ENCODE peak calls at places on chromosome 21, in nine cellular contexts. One of them, this sample, is unnamed.

GRCh38 chr21:40668535-40669275 is 178.3 kb downstream of the DSCAM start:
- DNase-seq in heart left ventricle: no peak
- DNase-seq in mucosa of descending colon: no peak
- DNase-seq in AG04450: no peak
- DNase-seq in LNCaP clone FGC: no peak
- DNase-seq in foreskin fibroblast: no peak
- DNase-seq in psoas muscle: no peak
- DNase-seq in brain microvascular endothelial cell: no peak
- DNase-seq in upper lobe of right lung: no peak
- DNase-seq in this sample: no peak

GRCh38 chr21:29538115-29538514 is 239.4 kb downstream of the BACH1 start:
- DNase-seq in heart left ventricle: no peak
- DNase-seq in mucosa of descending colon: no peak
- DNase-seq in AG04450: peak
- DNase-seq in LNCaP clone FGC: no peak
- DNase-seq in foreskin fibroblast: peak
- DNase-seq in psoas muscle: no peak
- DNase-seq in brain microvascular endothelial cell: peak
- DNase-seq in upper lobe of right lung: no peak
- DNase-seq in this sample: no peak

GRCh38 chr21:39625211-39625895 is 12.6 kb downstream of the B3GALT5 start:
- DNase-seq in heart left ventricle: no peak
- DNase-seq in mucosa of descending colon: no peak
- DNase-seq in AG04450: no peak
- DNase-seq in LNCaP clone FGC: no peak
- DNase-seq in foreskin fibroblast: no peak
- DNase-seq in psoas muscle: no peak
- DNase-seq in brain microvascular endothelial cell: no peak
- DNase-seq in upper lobe of right lung: no peak
- DNase-seq in this sample: no peak

GRCh38 chr21:29264721-29265120 is 34.0 kb upstream of the BACH1 start:
- DNase-seq in heart left ventricle: no peak
- DNase-seq in mucosa of descending colon: no peak
- DNase-seq in AG04450: no peak
- DNase-seq in LNCaP clone FGC: no peak
- DNase-seq in foreskin fibroblast: peak
- DNase-seq in psoas muscle: no peak
- DNase-seq in brain microvascular endothelial cell: no peak
- DNase-seq in upper lobe of right lung: no peak
- DNase-seq in this sample: no peak

GRCh38 chr21:37071561-37072238 is 1.2 kb downstream of the PIGP start:
- DNase-seq in heart left ventricle: peak
- DNase-seq in mucosa of descending colon: peak
- DNase-seq in AG04450: no peak
- DNase-seq in LNCaP clone FGC: no peak
- DNase-seq in foreskin fibroblast: peak
- DNase-seq in psoas muscle: peak
- DNase-seq in brain microvascular endothelial cell: peak
- DNase-seq in upper lobe of right lung: peak
- DNase-seq in this sample: no peak

GRCh38 chr21:38503588-38503987 is 5.3 kb upstream of the ERG start:
- DNase-seq in heart left ventricle: peak
- DNase-seq in mucosa of descending colon: no peak
- DNase-seq in AG04450: no peak
- DNase-seq in LNCaP clone FGC: no peak
- DNase-seq in foreskin fibroblast: peak
- DNase-seq in psoas muscle: no peak
- DNase-seq in brain microvascular endothelial cell: peak
- DNase-seq in upper lobe of right lung: no peak
- DNase-seq in this sample: peak

GRCh38 chr21:41045534-41046268 is 122.3 kb upstream of the BACE2 start:
- DNase-seq in heart left ventricle: no peak
- DNase-seq in mucosa of descending colon: no peak
- DNase-seq in AG04450: no peak
- DNase-seq in LNCaP clone FGC: peak
- DNase-seq in foreskin fibroblast: no peak
- DNase-seq in psoas muscle: no peak
- DNase-seq in brain microvascular endothelial cell: no peak
- DNase-seq in upper lobe of right lung: no peak
- DNase-seq in this sample: no peak

GRCh38 chr21:35719105-35719504 is 341.2 kb downstream of the SETD4 start:
- DNase-seq in heart left ventricle: no peak
- DNase-seq in mucosa of descending colon: no peak
- DNase-seq in AG04450: no peak
- DNase-seq in LNCaP clone FGC: no peak
- DNase-seq in foreskin fibroblast: no peak
- DNase-seq in psoas muscle: no peak
- DNase-seq in brain microvascular endothelial cell: no peak
- DNase-seq in upper lobe of right lung: no peak
- DNase-seq in this sample: no peak

GRCh38 chr21:34802180-34802899 is 133.5 kb downstream of the CLIC6 start:
- DNase-seq in heart left ventricle: no peak
- DNase-seq in mucosa of descending colon: no peak
- DNase-seq in AG04450: no peak
- DNase-seq in LNCaP clone FGC: no peak
- DNase-seq in foreskin fibroblast: peak
- DNase-seq in psoas muscle: no peak
- DNase-seq in brain microvascular endothelial cell: no peak
- DNase-seq in upper lobe of right lung: no peak
- DNase-seq in this sample: no peak

GRCh38 chr21:35996217-35996616 is 64.1 kb downstream of the SETD4 start:
- DNase-seq in heart left ventricle: no peak
- DNase-seq in mucosa of descending colon: no peak
- DNase-seq in AG04450: no peak
- DNase-seq in LNCaP clone FGC: no peak
- DNase-seq in foreskin fibroblast: no peak
- DNase-seq in psoas muscle: no peak
- DNase-seq in brain microvascular endothelial cell: no peak
- DNase-seq in upper lobe of right lung: no peak
- DNase-seq in this sample: no peak

GRCh38 chr21:39852726-39853510 is 14.3 kb upstream of the PCP4 start:
- DNase-seq in heart left ventricle: no peak
- DNase-seq in mucosa of descending colon: no peak
- DNase-seq in AG04450: no peak
- DNase-seq in LNCaP clone FGC: no peak
- DNase-seq in foreskin fibroblast: no peak
- DNase-seq in psoas muscle: no peak
- DNase-seq in brain microvascular endothelial cell: no peak
- DNase-seq in upper lobe of right lung: no peak
- DNase-seq in this sample: no peak

GRCh38 chr21:46020581-46020980 is 39.0 kb downstream of the COL6A1 start:
- DNase-seq in heart left ventricle: no peak
- DNase-seq in mucosa of descending colon: no peak
- DNase-seq in AG04450: no peak
- DNase-seq in LNCaP clone FGC: no peak
- DNase-seq in foreskin fibroblast: no peak
- DNase-seq in psoas muscle: no peak
- DNase-seq in brain microvascular endothelial cell: no peak
- DNase-seq in upper lobe of right lung: no peak
- DNase-seq in this sample: no peak

GRCh38 chr21:46021398-46021797 is 39.8 kb downstream of the COL6A1 start:
- DNase-seq in heart left ventricle: no peak
- DNase-seq in mucosa of descending colon: no peak
- DNase-seq in AG04450: no peak
- DNase-seq in LNCaP clone FGC: no peak
- DNase-seq in foreskin fibroblast: peak
- DNase-seq in psoas muscle: no peak
- DNase-seq in brain microvascular endothelial cell: no peak
- DNase-seq in upper lobe of right lung: no peak
- DNase-seq in this sample: no peak

GRCh38 chr21:46017148-46017547 is 35.6 kb downstream of the COL6A1 start:
- DNase-seq in heart left ventricle: no peak
- DNase-seq in mucosa of descending colon: no peak
- DNase-seq in AG04450: no peak
- DNase-seq in LNCaP clone FGC: no peak
- DNase-seq in foreskin fibroblast: no peak
- DNase-seq in psoas muscle: no peak
- DNase-seq in brain microvascular endothelial cell: no peak
- DNase-seq in upper lobe of right lung: no peak
- DNase-seq in this sample: no peak

GRCh38 chr21:46017695-46018094 is 36.1 kb downstream of the COL6A1 start:
- DNase-seq in heart left ventricle: no peak
- DNase-seq in mucosa of descending colon: no peak
- DNase-seq in AG04450: no peak
- DNase-seq in LNCaP clone FGC: no peak
- DNase-seq in foreskin fibroblast: no peak
- DNase-seq in psoas muscle: no peak
- DNase-seq in brain microvascular endothelial cell: no peak
- DNase-seq in upper lobe of right lung: no peak
- DNase-seq in this sample: no peak

DNA sequence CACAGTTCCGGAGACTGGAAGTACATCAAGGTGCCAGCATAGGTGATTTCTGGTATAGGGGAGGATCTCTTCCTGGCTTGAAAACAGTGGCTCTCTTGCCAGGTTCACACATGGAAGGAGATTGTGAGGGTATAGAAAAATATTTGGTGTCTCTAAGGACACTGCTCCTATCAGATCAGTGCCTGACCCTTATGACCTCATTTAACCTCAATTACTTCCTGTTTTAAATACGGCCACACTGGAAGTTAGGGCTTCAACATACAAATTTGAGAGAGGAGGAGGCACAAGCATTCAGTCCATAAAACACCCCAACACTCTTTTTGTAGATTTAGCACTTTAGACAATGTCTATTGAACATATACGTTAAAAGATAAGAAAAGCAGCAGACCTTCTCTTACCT is 37.0 kb downstream of the COL6A1 start:
- DNase-seq in heart left ventricle: no peak
- DNase-seq in mucosa of descending colon: no peak
- DNase-seq in AG04450: no peak
- DNase-seq in LNCaP clone FGC: no peak
- DNase-seq in foreskin fibroblast: no peak
- DNase-seq in psoas muscle: no peak
- DNase-seq in brain microvascular endothelial cell: no peak
- DNase-seq in upper lobe of right lung: no peak
- DNase-seq in this sample: no peak
- H3K4me3 ChIP-seq in heart left ventricle: no peak
- H3K4me3 ChIP-seq in mucosa of descending colon: no peak
- H3K4me3 ChIP-seq in AG04450: no peak
- H3K4me3 ChIP-seq in LNCaP clone FGC: no peak
- H3K4me3 ChIP-seq in foreskin fibroblast: no peak
- H3K4me3 ChIP-seq in psoas muscle: no peak
- H3K4me3 ChIP-seq in brain microvascular endothelial cell: no peak
- H3K4me3 ChIP-seq in upper lobe of right lung: no peak
- H3K4me3 ChIP-seq in this sample: no peak

DNA sequence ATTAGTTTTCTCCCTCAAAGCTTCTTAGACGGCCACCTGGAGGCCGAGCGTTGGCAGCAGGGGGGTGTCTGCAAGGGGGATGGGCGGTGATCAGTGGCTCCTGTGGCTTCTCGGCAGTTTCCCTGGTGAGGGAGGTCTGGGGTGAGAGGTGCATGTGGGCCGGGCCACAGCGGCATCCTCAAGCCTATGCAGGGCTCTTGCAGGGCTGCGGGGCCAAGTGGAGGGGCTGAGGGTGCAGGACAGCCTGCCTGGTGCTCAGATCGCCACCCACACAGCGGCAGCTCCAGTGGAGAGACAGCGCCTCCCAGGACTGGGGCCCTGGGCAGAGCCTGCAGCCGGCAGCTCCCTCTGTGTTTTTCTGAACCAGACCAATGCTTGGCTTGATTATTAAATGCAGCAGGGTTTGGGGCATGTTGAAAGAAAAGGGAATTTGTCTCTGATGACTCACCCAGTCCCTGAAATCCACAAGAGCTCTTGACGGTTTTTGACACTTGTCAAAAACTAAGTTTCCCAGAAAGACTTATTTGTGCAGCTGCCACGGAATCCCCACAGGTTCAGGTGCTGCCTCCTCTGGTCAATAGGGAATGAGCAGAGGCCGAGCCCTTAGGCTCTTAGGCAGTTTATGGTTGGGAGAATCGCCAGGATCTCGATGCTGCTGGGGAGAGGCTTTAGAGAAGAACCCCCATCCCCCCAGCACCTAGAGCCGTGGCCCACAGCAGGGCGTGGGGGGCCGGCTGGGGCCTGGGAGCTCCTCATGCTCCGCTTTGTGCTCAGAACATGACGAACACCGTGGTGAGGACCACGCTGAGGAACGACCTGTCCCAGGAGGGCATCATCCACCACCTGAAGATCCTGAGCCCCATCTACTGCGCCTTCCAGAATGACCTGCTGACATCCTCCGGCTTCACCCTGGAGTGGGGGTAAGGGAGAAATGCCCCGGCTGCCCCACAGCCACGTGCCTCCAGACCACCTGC is 54.7 kb downstream of the UMODL1 start:
- DNase-seq in heart left ventricle: no peak
- DNase-seq in mucosa of descending colon: no peak
- DNase-seq in AG04450: peak
- DNase-seq in LNCaP clone FGC: peak
- DNase-seq in foreskin fibroblast: peak
- DNase-seq in psoas muscle: no peak
- DNase-seq in brain microvascular endothelial cell: peak
- DNase-seq in upper lobe of right lung: peak
- DNase-seq in this sample: no peak
- TF ChIP-seq CTCF in heart left ventricle: no peak
- TF ChIP-seq CTCF in mucosa of descending colon: no peak
- TF ChIP-seq CTCF in AG04450: peak
- TF ChIP-seq CTCF in LNCaP clone FGC: peak
- TF ChIP-seq CTCF in foreskin fibroblast: no peak
- TF ChIP-seq CTCF in psoas muscle: no peak
- TF ChIP-seq CTCF in brain microvascular endothelial cell: peak
- TF ChIP-seq CTCF in upper lobe of right lung: peak
- TF ChIP-seq CTCF in this sample: peak

DNA sequence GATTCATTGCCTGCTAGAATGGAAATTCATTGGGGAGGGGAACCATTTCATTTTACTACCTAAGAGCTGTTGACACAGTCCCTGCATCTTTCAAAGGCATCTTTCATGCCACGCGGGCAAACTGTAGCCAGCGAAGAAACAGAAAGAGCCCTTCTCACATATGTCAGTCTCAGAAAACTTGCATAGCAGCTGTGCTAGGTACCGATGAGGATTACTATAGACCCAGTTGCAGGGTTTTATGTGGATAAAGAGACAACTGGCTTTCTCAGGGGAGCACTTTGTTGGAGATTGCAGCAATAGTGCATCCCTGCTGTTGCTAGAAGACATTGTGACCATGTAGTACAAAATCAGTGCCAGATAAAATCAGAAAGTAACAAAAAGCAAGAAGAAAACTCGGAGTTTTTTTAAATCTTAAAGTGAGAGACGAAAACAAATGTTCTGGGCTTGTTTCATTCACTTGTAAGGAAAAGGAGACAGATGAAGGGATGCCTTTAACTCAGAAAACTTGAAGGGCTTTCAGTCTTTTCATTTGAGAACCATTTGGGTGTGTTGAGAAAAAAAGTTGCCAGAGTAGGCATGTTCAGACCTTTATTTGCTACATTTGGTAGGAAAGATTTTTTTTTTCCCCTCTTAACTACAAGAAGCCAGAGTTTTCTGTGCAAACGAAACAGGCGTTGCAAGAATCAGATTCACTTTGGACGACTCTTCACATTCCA is 804.1 kb downstream of the USP25 start:
- DNase-seq in heart left ventricle: no peak
- DNase-seq in mucosa of descending colon: no peak
- DNase-seq in AG04450: no peak
- DNase-seq in LNCaP clone FGC: no peak
- DNase-seq in foreskin fibroblast: peak
- DNase-seq in psoas muscle: no peak
- DNase-seq in brain microvascular endothelial cell: no peak
- DNase-seq in upper lobe of right lung: no peak
- DNase-seq in this sample: no peak
- H3K4me3 ChIP-seq in heart left ventricle: peak
- H3K4me3 ChIP-seq in mucosa of descending colon: no peak
- H3K4me3 ChIP-seq in AG04450: peak
- H3K4me3 ChIP-seq in LNCaP clone FGC: no peak
- H3K4me3 ChIP-seq in foreskin fibroblast: peak
- H3K4me3 ChIP-seq in psoas muscle: peak
- H3K4me3 ChIP-seq in brain microvascular endothelial cell: peak
- H3K4me3 ChIP-seq in upper lobe of right lung: peak
- H3K4me3 ChIP-seq in this sample: peak

GRCh38 chr21:16775056-16775455 is 737.8 kb upstream of the CXADR start:
- DNase-seq in heart left ventricle: no peak
- DNase-seq in mucosa of descending colon: no peak
- DNase-seq in AG04450: no peak
- DNase-seq in LNCaP clone FGC: peak
- DNase-seq in foreskin fibroblast: no peak
- DNase-seq in psoas muscle: no peak
- DNase-seq in brain microvascular endothelial cell: no peak
- DNase-seq in upper lobe of right lung: no peak
- DNase-seq in this sample: no peak
- TF ChIP-seq CTCF in heart left ventricle: no peak
- TF ChIP-seq CTCF in mucosa of descending colon: no peak
- TF ChIP-seq CTCF in AG04450: no peak
- TF ChIP-seq CTCF in LNCaP clone FGC: no peak
- TF ChIP-seq CTCF in foreskin fibroblast: no peak
- TF ChIP-seq CTCF in psoas muscle: no peak
- TF ChIP-seq CTCF in brain microvascular endothelial cell: no peak
- TF ChIP-seq CTCF in upper lobe of right lung: no peak
- TF ChIP-seq CTCF in this sample: no peak